ENCODE peak calls at places on chromosomes 7 and 10, in five cellular contexts. One of them, this sample, is unnamed.

GRCh38 chr10:21993360-21994001 is 10.0 kb downstream of the DNAJC1 start:
- DNase-seq in K562: no peak
- DNase-seq in GM12878: no peak
- DNase-seq in HepG2: no peak
- DNase-seq in A549: no peak
- DNase-seq in this sample: peak; percentile 29

GRCh38 chr7:15602236-15602635 is 40.4 kb upstream of the AGMO start:
- DNase-seq in K562: no peak
- DNase-seq in HepG2: no peak
- DNase-seq in A549: no peak
- DNase-seq in GM12878: no peak
- DNase-seq in this sample: no peak

GRCh38 chr7:78134256-78134655 is 335.7 kb downstream of the PHTF2 start:
- DNase-seq in A549: peak; percentile 23
- DNase-seq in K562: peak; percentile 67
- DNase-seq in GM12878: no peak
- DNase-seq in HepG2: peak; percentile 3
- DNase-seq in this sample: peak; percentile 88

GRCh38 chr10:31037749-31038148 is 6.1 kb upstream of the ZNF438 start:
- DNase-seq in HepG2: no peak
- DNase-seq in GM12878: no peak
- DNase-seq in K562: no peak
- DNase-seq in A549: no peak
- DNase-seq in this sample: no peak

GRCh38 chr10:132636358-132636757 is 98.8 kb downstream of the INPP5A start:
- DNase-seq in GM12878: no peak
- DNase-seq in A549: no peak
- DNase-seq in HepG2: no peak
- DNase-seq in K562: no peak
- DNase-seq in this sample: no peak

GRCh38 chr7:3916146-3916545 is 615.1 kb downstream of the SDK1 start:
- DNase-seq in A549: no peak
- DNase-seq in GM12878: no peak
- DNase-seq in K562: no peak
- DNase-seq in HepG2: peak; percentile 40
- DNase-seq in this sample: peak; percentile 62

GRCh38 chr7:129741743-129742213 is 130.3 kb downstream of the NRF1 start:
- DNase-seq in HepG2: no peak
- DNase-seq in K562: no peak
- DNase-seq in GM12878: no peak
- DNase-seq in A549: no peak
- DNase-seq in this sample: no peak

GRCh38 chr7:98559219-98559618 is 57.9 kb upstream of the NPTX2 start:
- DNase-seq in A549: no peak
- DNase-seq in HepG2: no peak
- DNase-seq in GM12878: no peak
- DNase-seq in K562: no peak
- DNase-seq in this sample: no peak

GRCh38 chr10:96275685-96276418 is 4.5 kb upstream of the BLNK start:
- DNase-seq in A549: no peak
- DNase-seq in K562: no peak
- DNase-seq in GM12878: no peak
- DNase-seq in HepG2: no peak
- DNase-seq in this sample: no peak

GRCh38 chr10:12503311-12503710 is 154.0 kb downstream of the CAMK1D start:
- DNase-seq in HepG2: no peak
- DNase-seq in K562: peak; percentile 20
- DNase-seq in GM12878: no peak
- DNase-seq in A549: no peak
- DNase-seq in this sample: no peak

GRCh38 chr7:156224441-156225225 is 412.4 kb upstream of the SHH start:
- DNase-seq in GM12878: no peak
- DNase-seq in A549: no peak
- DNase-seq in K562: no peak
- DNase-seq in HepG2: no peak
- DNase-seq in this sample: no peak

GRCh38 chr7:135195968-135196629 is 15.2 kb downstream of the WDR91 start:
- DNase-seq in HepG2: no peak
- DNase-seq in A549: no peak
- DNase-seq in GM12878: no peak
- DNase-seq in K562: no peak
- DNase-seq in this sample: no peak

GRCh38 chr10:116742367-116743265 is at the start of gene HSPA12A:
- DNase-seq in GM12878: no peak
- DNase-seq in A549: peak; percentile 78
- DNase-seq in K562: peak; percentile 83
- DNase-seq in HepG2: no peak
- DNase-seq in this sample: peak; percentile 89

GRCh38 chr7:92612501-92612900 is 22.3 kb upstream of the FAM133B start:
- DNase-seq in HepG2: no peak
- DNase-seq in A549: no peak
- DNase-seq in K562: no peak
- DNase-seq in GM12878: no peak
- DNase-seq in this sample: peak; percentile 73

GRCh38 chr7:74372511-74373111 is 81.1 kb upstream of the GTF2IRD1 start:
- DNase-seq in A549: no peak
- DNase-seq in K562: no peak
- DNase-seq in GM12878: no peak
- DNase-seq in HepG2: no peak
- DNase-seq in this sample: no peak

DNA sequence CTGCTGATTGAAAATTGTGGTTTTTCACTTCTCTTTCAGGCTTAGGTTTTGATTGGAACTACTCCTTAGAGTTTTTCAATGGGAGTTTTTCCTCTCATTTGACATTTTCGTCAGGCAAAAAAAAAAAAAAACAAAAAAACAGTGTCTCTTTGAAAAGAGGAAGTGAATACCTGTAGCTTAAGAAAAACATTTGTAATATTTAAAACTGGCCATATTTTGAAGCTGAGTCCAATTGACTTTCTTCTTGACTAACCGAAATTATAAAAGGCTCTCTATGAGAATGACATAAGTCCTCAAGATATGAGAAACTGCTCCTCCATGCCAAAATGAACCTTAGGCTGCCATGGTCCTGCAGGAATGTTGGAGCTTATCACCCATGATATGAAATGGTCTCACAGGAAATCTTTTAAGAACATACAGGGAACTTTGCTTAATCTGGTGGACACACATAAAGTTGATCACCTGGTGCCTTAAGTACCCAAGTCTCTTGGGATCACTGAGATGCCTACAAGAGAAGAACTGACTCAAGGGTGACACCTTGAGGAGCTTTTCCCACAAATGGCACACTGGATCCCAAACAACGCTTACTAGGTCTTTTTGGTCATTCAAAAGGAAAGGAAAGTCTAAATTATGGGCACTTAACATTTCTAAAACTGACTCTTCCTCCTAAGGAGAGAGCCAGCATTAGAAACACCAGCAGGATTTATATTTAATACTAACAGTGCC is 263.4 kb downstream of the CDC14C start:
- DNase-seq in HepG2: no peak
- DNase-seq in A549: no peak
- DNase-seq in GM12878: no peak
- DNase-seq in K562: no peak
- DNase-seq in this sample: no peak
- TF ChIP-seq CTCF in HepG2: no peak
- TF ChIP-seq CTCF in A549: no peak
- TF ChIP-seq CTCF in GM12878: peak; percentile 25
- TF ChIP-seq CTCF in K562: no peak
- TF ChIP-seq CTCF in this sample: no peak

DNA sequence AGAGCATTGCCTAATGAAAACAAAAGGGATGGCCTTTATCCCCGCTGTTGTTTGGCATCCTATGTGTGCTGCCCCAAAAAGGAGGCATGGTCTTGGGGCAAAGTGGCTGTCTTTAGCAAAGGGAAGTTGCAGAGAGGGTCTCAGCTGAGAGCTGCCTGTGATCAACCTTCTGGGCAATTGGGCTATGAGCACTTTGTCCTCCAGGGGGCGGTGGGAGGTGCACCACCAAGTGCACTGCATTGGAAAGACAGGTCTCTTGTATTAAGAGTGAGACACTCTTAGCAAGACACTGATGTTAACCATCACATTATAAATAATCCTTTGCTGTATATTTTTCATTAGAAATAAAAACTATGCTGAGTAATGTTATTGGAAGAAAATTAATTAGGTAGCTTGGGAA is 314.8 kb downstream of the POM121L12 start:
- DNase-seq in GM12878: no peak
- DNase-seq in A549: no peak
- DNase-seq in K562: peak; percentile 9
- DNase-seq in HepG2: no peak
- DNase-seq in this sample: no peak
- TF ChIP-seq BHLHE40 in GM12878: no peak
- TF ChIP-seq BHLHE40 in A549: no peak
- TF ChIP-seq BHLHE40 in K562: no peak
- TF ChIP-seq BHLHE40 in HepG2: no peak
- TF ChIP-seq BHLHE40 in this sample: no peak

DNA sequence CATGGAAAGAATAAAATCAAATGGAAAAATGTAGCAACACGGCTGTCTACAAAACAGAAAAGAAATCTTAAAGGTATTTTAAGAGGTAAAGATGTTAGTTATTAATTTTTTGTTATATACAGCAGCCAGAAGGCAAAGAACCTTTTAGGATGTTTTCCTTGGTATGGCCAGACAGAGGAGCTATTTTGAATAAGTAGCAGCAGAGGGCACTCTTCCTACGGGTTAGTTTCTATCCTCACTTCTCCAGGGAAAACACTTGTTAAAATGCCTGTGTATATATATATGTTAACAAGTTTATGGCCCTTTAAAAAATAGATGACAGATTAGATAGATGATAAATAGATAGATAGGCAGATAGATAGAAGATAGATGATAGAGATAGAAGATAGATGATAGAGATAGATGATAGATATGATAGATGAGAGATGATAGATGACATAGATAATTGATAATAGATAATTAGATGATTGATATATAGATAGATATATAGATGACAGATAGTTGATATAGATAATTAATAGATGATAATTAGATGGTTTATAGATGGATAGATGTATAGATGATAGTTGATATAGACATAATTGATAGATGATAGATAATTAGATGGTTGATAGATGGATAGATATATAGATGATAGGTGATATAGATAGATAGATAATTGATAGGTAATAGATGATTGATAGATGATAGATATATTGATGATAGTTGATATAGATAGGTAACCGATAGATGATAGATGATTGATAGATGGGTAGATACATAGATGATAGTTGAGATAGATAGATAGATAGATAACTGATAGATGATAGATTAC is 57.8 kb upstream of the WIPF3 start:
- DNase-seq in K562: no peak
- DNase-seq in A549: peak; percentile 13
- DNase-seq in GM12878: no peak
- DNase-seq in HepG2: peak; percentile 38
- DNase-seq in this sample: peak; percentile 45
- TF ChIP-seq CTCF in K562: peak; percentile 72
- TF ChIP-seq CTCF in A549: peak; percentile 76
- TF ChIP-seq CTCF in GM12878: peak; percentile 30
- TF ChIP-seq CTCF in HepG2: peak; percentile 44
- TF ChIP-seq CTCF in this sample: peak; percentile 53

GRCh38 chr7:157268540-157268939 is 68.3 kb upstream of the DNAJB6 start:
- DNase-seq in K562: no peak
- DNase-seq in HepG2: no peak
- DNase-seq in A549: no peak
- DNase-seq in GM12878: no peak
- DNase-seq in this sample: peak; percentile 14

GRCh38 chr7:157267956-157268355 is 68.8 kb upstream of the DNAJB6 start:
- DNase-seq in GM12878: no peak
- DNase-seq in HepG2: no peak
- DNase-seq in A549: no peak
- DNase-seq in K562: no peak
- DNase-seq in this sample: no peak

GRCh38 chr7:157270060-157270444 is 66.8 kb upstream of the DNAJB6 start:
- DNase-seq in HepG2: no peak
- DNase-seq in A549: no peak
- DNase-seq in GM12878: no peak
- DNase-seq in K562: no peak
- DNase-seq in this sample: no peak

GRCh38 chr7:157271315-157271990 is 65.4 kb upstream of the DNAJB6 start:
- DNase-seq in A549: no peak
- DNase-seq in HepG2: no peak
- DNase-seq in K562: no peak
- DNase-seq in GM12878: no peak
- DNase-seq in this sample: peak; percentile 31

GRCh38 chr7:157269341-157270059 is 67.3 kb upstream of the DNAJB6 start:
- DNase-seq in GM12878: no peak
- DNase-seq in HepG2: no peak
- DNase-seq in A549: no peak
- DNase-seq in K562: no peak
- DNase-seq in this sample: no peak
- TF ChIP-seq BHLHE40 in GM12878: no peak
- TF ChIP-seq BHLHE40 in HepG2: no peak
- TF ChIP-seq BHLHE40 in A549: no peak
- TF ChIP-seq BHLHE40 in K562: no peak
- TF ChIP-seq BHLHE40 in this sample: no peak

GRCh38 chr7:20219446-20220292 is 2.5 kb upstream of the MACC1 start:
- DNase-seq in HepG2: peak; percentile 99
- DNase-seq in A549: no peak
- DNase-seq in GM12878: peak; percentile 99
- DNase-seq in K562: peak; percentile 84
- DNase-seq in this sample: peak; percentile 99

GRCh38 chr7:20219062-20219445 is 1.9 kb upstream of the MACC1 start:
- DNase-seq in K562: no peak
- DNase-seq in GM12878: no peak
- DNase-seq in HepG2: no peak
- DNase-seq in A549: no peak
- DNase-seq in this sample: no peak

GRCh38 chr7:20218261-20218660 is 1.1 kb upstream of the MACC1 start:
- DNase-seq in A549: no peak
- DNase-seq in K562: no peak
- DNase-seq in GM12878: no peak
- DNase-seq in HepG2: peak; percentile 19
- DNase-seq in this sample: no peak

GRCh38 chr7:20216637-20217036 is 547 bp downstream of the MACC1 start:
- DNase-seq in GM12878: no peak
- DNase-seq in K562: no peak
- DNase-seq in HepG2: no peak
- DNase-seq in A549: no peak
- DNase-seq in this sample: no peak

GRCh38 chr7:20217193-20217948 is at the start of gene MACC1:
- DNase-seq in A549: no peak
- DNase-seq in GM12878: peak; percentile 96
- DNase-seq in K562: peak; percentile 38
- DNase-seq in HepG2: no peak
- DNase-seq in this sample: no peak
- TF ChIP-seq CTCF in A549: peak; percentile 17
- TF ChIP-seq CTCF in GM12878: peak; percentile 60
- TF ChIP-seq CTCF in K562: peak; percentile 47
- TF ChIP-seq CTCF in HepG2: no peak
- TF ChIP-seq CTCF in this sample: no peak

DNA sequence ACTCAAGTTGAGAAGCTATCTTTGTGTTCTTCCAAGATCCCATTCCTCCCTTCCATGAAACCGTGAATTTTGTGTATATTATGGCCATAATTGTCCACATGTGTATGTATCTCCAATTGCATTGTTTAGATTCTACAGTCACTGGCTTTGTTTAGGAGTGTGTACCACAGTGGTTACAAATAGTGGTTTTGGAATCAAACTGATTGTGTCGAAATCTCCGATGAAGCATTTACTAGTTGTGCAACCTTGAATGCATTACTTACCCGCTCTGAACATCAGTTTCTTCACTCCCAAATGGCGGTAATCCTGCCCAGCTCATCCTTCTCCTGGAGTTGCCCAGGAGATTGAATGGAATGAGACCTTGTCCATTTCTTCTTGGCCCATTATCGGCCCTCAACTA is 145.0 kb upstream of the ZNF32 start:
- DNase-seq in GM12878: no peak
- DNase-seq in A549: no peak
- DNase-seq in K562: no peak
- DNase-seq in HepG2: no peak
- DNase-seq in this sample: peak; percentile 82
- TF ChIP-seq BHLHE40 in GM12878: no peak
- TF ChIP-seq BHLHE40 in A549: no peak
- TF ChIP-seq BHLHE40 in K562: no peak
- TF ChIP-seq BHLHE40 in HepG2: no peak
- TF ChIP-seq BHLHE40 in this sample: no peak

This sample was measured in IMR-90.